ENCODE peak calls at places on chromosome 5, in six cellular contexts. T is uterus, H is MM.1S, J is mucosa of descending colon, N is left lung, S is breast epithelium. Y is an unnamed sample.
A peak's percentile ranks its signal among the peaks of the same experiment; 100 is the strongest.

GRCh38 chr5:132815454-132815853 is 2.4 kb downstream of the SOWAHA start:
- DNase-seq in J (no peak), S (no peak), H (no peak), T (no peak), N (no peak), Y (no peak)

GRCh38 chr5:74326571-74327338 is 313.8 kb downstream of the ENC1 start:
- DNase-seq in S (no peak), N (peak; percentile 64), J (no peak), T (no peak), H (peak; percentile 99), Y (no peak)

GRCh38 chr5:20000416-20000815 is 12.4 kb upstream of the CDH18 start:
- DNase-seq in H (no peak), T (no peak), S (no peak), J (no peak), N (no peak), Y (no peak)

GRCh38 chr5:6576861-6577501 is 55.9 kb downstream of the NSUN2 start:
- DNase-seq in T (no peak), N (no peak), J (no peak), H (peak; percentile 60), S (no peak), Y (peak; percentile 36)

GRCh38 chr5:1054799-1055775 is 46.5 kb downstream of the NKD2 start:
- DNase-seq in T (no peak), H (no peak), J (no peak), S (no peak), N (no peak), Y (no peak)

GRCh38 chr5:75933489-75933888 is 149.7 kb upstream of the SV2C start:
- DNase-seq in T (no peak), H (no peak), N (no peak), J (peak; percentile 29), S (no peak), Y (no peak)

GRCh38 chr5:167229751-167230150 is 1061.7 kb upstream of the WWC1 start:
- DNase-seq in N (no peak), H (no peak), J (no peak), S (no peak), T (no peak), Y (no peak)

GRCh38 chr5:175692996-175693700 is 35.3 kb downstream of the HRH2 start:
- DNase-seq in J (no peak), H (no peak), T (no peak), S (no peak), N (no peak), Y (peak; percentile 33)

GRCh38 chr5:2524620-2525019 is 226.9 kb downstream of the IRX2 start:
- DNase-seq in J (no peak), T (no peak), S (no peak), N (no peak), H (no peak), Y (no peak)

GRCh38 chr5:159640376-159640775 is 275.9 kb upstream of the ADRA1B start:
- DNase-seq in H (no peak), J (no peak), T (no peak), N (no peak), S (no peak), Y (no peak)

GRCh38 chr5:462051-462481 is 19.1 kb downstream of the EXOC3 start:
- DNase-seq in N (peak; percentile 27), H (no peak), T (peak; percentile 5), S (peak; percentile 30), J (peak; percentile 16), Y (peak; percentile 2)

GRCh38 chr5:81253875-81254274 is 20.8 kb downstream of the CKMT2 start:
- DNase-seq in S (no peak), J (no peak), N (no peak), T (no peak), H (no peak), Y (no peak)

GRCh38 chr5:16600397-16600796 is 16.4 kb downstream of the RETREG1 start:
- DNase-seq in J (no peak), S (no peak), N (peak; percentile 70), T (peak; percentile 24), H (no peak), Y (peak; percentile 23)

GRCh38 chr5:148486456-148486855 is 102.7 kb downstream of the FBXO38 start:
- DNase-seq in T (no peak), N (no peak), J (no peak), H (no peak), S (no peak), Y (no peak)

GRCh38 chr5:96752341-96753016 is 55.3 kb downstream of the ERAP1 start:
- DNase-seq in J (no peak), N (no peak), S (no peak), T (peak; percentile 46), H (peak; percentile 66), Y (no peak)

GRCh38 chr5:132477784-132478497 is 12.6 kb downstream of the IRF1 start:
- DNase-seq in J (peak; percentile 74), T (no peak), S (no peak), H (peak; percentile 67), N (peak; percentile 27), Y (no peak)

DNA sequence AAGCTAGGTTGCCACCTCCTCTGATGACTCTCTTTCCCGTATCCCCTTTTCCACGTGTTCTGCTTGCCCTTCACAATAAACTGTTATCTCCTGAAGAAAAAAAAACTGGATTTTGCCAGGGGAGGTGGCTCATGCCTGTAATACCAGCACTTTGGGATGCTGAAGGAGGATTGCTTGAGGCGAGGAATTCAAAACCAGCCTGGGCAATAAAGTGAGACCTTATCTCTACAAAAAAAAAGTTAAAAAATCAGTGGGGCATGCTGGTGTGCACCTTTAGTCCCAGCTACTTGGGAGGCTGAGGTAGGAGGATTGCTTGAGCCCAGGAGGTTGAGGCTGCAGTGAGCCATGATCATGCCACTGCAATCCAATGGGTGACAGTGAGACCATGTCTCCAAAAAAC is 81.7 kb upstream of the IL6ST start:
- DNase-seq in T (no peak), S (no peak), J (no peak), N (no peak), H (no peak), Y (no peak)
- H3K4me1 ChIP-seq in T (no peaks in the 10 kb centered on the region), S (no peaks in the 10 kb centered on the region), J (peaks cover 6% of the 10 kb centered on the region), N (peaks cover 16% of the 10 kb centered on the region), H (peaks cover 53% of the 10 kb centered on the region), Y (peaks cover 13% of the 10 kb centered on the region)

DNA sequence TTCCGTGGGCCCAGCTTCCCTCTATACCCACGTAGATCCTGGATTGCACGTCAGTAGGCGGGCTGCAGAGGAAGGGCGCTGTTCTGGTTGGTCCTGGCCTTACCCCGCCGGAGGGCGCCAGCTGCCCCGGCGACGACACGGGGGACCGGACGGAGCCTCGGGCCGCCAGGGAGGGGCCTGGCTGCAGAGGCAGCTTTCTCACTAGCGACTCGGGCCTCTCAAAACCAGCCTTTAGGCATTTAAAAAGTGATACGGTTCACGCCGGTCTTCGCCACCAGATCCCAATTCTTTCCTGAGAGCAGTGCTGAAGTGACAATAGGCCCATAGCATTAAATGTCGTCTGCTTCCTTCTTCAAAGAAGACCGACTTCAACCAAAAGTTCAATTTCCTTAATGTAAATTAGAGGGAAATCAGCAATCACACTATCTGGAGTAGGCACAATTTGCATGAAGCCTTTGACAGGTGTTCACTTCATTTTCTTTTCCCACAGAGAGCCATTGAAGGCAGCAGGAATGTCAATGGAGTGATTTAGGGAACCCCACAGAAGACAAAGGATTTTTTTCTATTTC is 17.6 kb upstream of the UBE2D2 start:
- DNase-seq in N (peak; percentile 78), S (no peak), H (peak; percentile 83), T (no peak), J (peak; percentile 87), Y (peak; percentile 48)
- TF ChIP-seq CTCF in N (peak; percentile 7), S (no peak), H (peak; percentile 65), T (no peak), J (no peak), Y (no peak)

GRCh38 chr5:139757727-139758509 is 37.7 kb upstream of the PSD2 start:
- DNase-seq in S (no peak), N (no peak), J (no peak), T (no peak), H (no peak), Y (no peak)
- H3K4me1 ChIP-seq in S (no peaks in the 10 kb centered on the region), N (no peaks in the 10 kb centered on the region), J (no peaks in the 10 kb centered on the region), T (no peaks in the 10 kb centered on the region), H (no peaks in the 10 kb centered on the region), Y (peaks cover 7% of the 10 kb centered on the region)

GRCh38 chr5:176741566-176742211 is 68.7 kb upstream of the UNC5A start:
- DNase-seq in T (no peak), J (no peak), H (no peak), N (no peak), S (peak; percentile 24), Y (no peak)
- TF ChIP-seq CTCF in T (no peak), J (no peak), H (no peak), N (no peak), S (no peak), Y (no peak)

GRCh38 chr5:36152324-36153298 is 700 bp downstream of the SKP2 start:
- DNase-seq in J (peak; percentile 38), S (no peak), T (no peak), H (peak; percentile 21), N (no peak), Y (no peak)
- H3K4me1 ChIP-seq in J (peaks cover 13% of the 10 kb centered on the region), S (no peaks in the 10 kb centered on the region), T (peaks cover 4% of the 10 kb centered on the region), H (peaks cover 11% of the 10 kb centered on the region), N (peaks cover 45% of the 10 kb centered on the region), Y (peaks cover 32% of the 10 kb centered on the region)

DNA sequence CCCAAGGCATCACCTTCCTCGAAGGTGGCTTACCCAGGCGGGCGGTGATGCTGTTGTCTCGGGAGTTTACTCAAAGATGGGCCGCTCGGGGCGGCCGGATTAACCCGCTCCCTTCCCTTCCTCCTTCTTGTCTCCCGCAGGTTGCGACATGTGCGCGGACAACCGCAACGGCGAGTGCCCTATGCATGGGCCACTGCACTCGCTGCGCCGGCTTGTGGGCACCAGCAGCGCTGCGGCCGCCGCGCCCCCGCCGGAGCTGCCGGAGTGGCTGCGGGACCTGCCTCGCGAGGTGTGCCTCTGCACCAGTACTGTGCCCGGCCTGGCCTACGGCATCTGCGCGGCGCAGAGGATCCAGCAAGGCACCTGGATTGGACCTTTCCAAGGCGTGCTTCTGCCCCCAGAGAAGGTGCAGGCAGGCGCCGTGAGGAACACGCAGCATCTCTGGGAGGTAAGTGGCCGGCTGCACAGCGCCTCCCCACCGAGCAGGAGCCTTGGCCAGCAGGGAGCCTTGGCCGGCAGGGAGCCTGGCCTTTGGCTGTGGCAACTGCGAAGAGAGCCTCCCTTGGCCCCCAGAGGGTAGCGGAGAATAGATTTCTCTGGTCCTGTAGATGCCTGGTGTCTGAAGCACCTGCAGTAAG is 10.6 kb downstream of the PRDM6 start:
- DNase-seq in N (no peak), S (no peak), T (no peak), J (no peak), H (no peak), Y (no peak)
- TF ChIP-seq CTCF in N (no peak), S (no peak), T (no peak), J (no peak), H (no peak), Y (no peak)

GRCh38 chr5:68285075-68285827 is 69.7 kb downstream of the PIK3R1 start:
- DNase-seq in J (no peak), T (no peak), S (no peak), H (peak; percentile 62), N (no peak), Y (no peak)
- H3K4me1 ChIP-seq in J (peaks cover 40% of the 10 kb centered on the region), T (peaks cover 15% of the 10 kb centered on the region), S (peaks cover 6% of the 10 kb centered on the region), H (peaks cover 26% of the 10 kb centered on the region), N (peaks cover 71% of the 10 kb centered on the region), Y (peaks cover 41% of the 10 kb centered on the region)

GRCh38 chr5:103424008-103424407 is 138.6 kb downstream of the NUDT12 start:
- DNase-seq in T (no peak), J (no peak), H (no peak), S (no peak), N (no peak), Y (no peak)
- TF ChIP-seq CTCF in T (no peak), J (no peak), H (no peak), S (no peak), N (no peak), Y (no peak)

DNA sequence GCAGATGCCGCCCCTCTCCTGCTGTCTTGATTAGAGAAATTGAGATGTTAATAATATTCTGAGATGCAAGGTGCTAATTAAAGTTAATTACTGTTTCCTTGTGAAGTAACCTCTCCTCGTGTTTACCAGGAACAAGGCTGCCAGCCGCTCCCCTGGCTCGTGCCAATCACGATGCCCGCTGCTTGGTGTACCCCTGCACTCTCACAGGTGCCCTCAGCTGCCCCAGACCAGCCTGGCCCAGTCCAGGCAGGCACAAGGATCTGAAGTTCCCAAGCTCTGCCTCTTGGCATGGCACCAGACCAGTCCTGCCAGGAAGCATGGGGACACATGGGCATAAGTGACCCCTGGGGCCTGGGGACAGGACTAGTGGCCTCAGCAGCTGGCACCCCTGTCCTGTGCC is 36.4 kb downstream of the PCDH1 start:
- DNase-seq in H (no peak), J (peak; percentile 81), N (peak; percentile 69), S (peak; percentile 75), T (no peak), Y (no peak)
- H3K4me1 ChIP-seq in H (peaks cover 13% of the 10 kb centered on the region), J (peaks cover 48% of the 10 kb centered on the region), N (peaks cover 65% of the 10 kb centered on the region), S (no peaks in the 10 kb centered on the region), T (no peaks in the 10 kb centered on the region), Y (peaks cover 11% of the 10 kb centered on the region)